ENCODE peak calls at places on chromosomes 16 and 17, in seven cellular contexts. K, E, Z, B, Y, X and C are unnamed samples.

GRCh38 chr17:68782829-68783228 is 172.4 kb downstream of the ABCA8 start:
- DNase-seq in Y (no peak), B (no peak), K (no peak), E (no peak), Z (no peak), X (peak; percentile 48), C (no peak)

GRCh38 chr16:30956601-30957455 is 726 bp upstream of the SETD1A start:
- DNase-seq in K (peak; percentile 87), Y (peak; percentile 87), X (peak; percentile 93), B (peak; percentile 93), Z (peak; percentile 81), E (peak; percentile 93), C (peak; percentile 89)

GRCh38 chr16:17921357-17921978 is 415.1 kb downstream of the NPIPA8 start:
- DNase-seq in Y (peak; percentile 47), E (peak; percentile 11), K (no peak), Z (no peak), X (peak; percentile 52), B (no peak), C (no peak)

GRCh38 chr16:19001788-19002187 is 18.1 kb downstream of the TMC7 start:
- DNase-seq in E (no peak), Z (peak; percentile 46), K (no peak), B (no peak), Y (no peak), X (no peak), C (peak; percentile 34)

GRCh38 chr17:45907720-45908395 is 13.5 kb downstream of the MAPT start:
- DNase-seq in Y (no peak), K (no peak), X (no peak), B (no peak), Z (no peak), E (no peak), C (no peak)

GRCh38 chr17:43026610-43027009 is 1.6 kb downstream of the RND2 start:
- DNase-seq in E (no peak), Y (no peak), X (no peak), B (no peak), K (no peak), Z (no peak), C (no peak)

GRCh38 chr17:60579090-60579489 is 20.9 kb upstream of the PPM1D start:
- DNase-seq in E (peak; percentile 35), K (no peak), B (no peak), Y (no peak), X (no peak), Z (peak; percentile 79), C (no peak)

GRCh38 chr16:80583466-80583865 is 42.7 kb downstream of the DYNLRB2 start:
- DNase-seq in X (peak; percentile 21), Z (peak; percentile 59), K (peak; percentile 9), Y (no peak), B (no peak), E (no peak), C (no peak)

GRCh38 chr16:51763072-51763658 is 612.1 kb upstream of the SALL1 start:
- DNase-seq in B (no peak), K (no peak), Y (no peak), E (peak; percentile 23), Z (no peak), X (no peak), C (no peak)
- TF ChIP-seq CTCF in B (no peak), K (no peak), Y (no peak), E (no peak), Z (no peak), X (no peak), C (no peak)

GRCh38 chr16:2214721-2214970 is at the start of gene PGP:
- DNase-seq in B (no peak), E (no peak), K (no peak), X (no peak), Y (no peak), Z (no peak), C (no peak)

GRCh38 chr16:2210386-2211365 is at the start of gene BRICD5:
- DNase-seq in Y (peak; percentile 43), K (no peak), B (no peak), X (no peak), Z (peak; percentile 19), E (no peak), C (no peak)

GRCh38 chr16:2213817-2214720 is 571 bp downstream of the PGP start:
- DNase-seq in Z (no peak), Y (no peak), B (no peak), X (no peak), K (no peak), E (peak; percentile 55), C (no peak)

GRCh38 chr16:2211923-2212347 is 1.3 kb upstream of the BRICD5 start:
- DNase-seq in E (no peak), X (no peak), Y (peak; percentile 45), B (no peak), K (no peak), Z (no peak), C (no peak)

GRCh38 chr16:2212362-2213324 is 2.0 kb upstream of the BRICD5 start:
- DNase-seq in K (peak; percentile 52), E (no peak), B (no peak), Y (peak; percentile 81), Z (no peak), X (peak; percentile 69), C (no peak)
- H3K27ac ChIP-seq in K (peak overlapping the region; percentile 91), E (no peak overlapping the region), B (no peak overlapping the region), Y (peak overlapping the region; percentile 67), Z (no peak overlapping the region), X (peak overlapping the region; percentile 59), C (peak overlapping the region; percentile 93)

DNA sequence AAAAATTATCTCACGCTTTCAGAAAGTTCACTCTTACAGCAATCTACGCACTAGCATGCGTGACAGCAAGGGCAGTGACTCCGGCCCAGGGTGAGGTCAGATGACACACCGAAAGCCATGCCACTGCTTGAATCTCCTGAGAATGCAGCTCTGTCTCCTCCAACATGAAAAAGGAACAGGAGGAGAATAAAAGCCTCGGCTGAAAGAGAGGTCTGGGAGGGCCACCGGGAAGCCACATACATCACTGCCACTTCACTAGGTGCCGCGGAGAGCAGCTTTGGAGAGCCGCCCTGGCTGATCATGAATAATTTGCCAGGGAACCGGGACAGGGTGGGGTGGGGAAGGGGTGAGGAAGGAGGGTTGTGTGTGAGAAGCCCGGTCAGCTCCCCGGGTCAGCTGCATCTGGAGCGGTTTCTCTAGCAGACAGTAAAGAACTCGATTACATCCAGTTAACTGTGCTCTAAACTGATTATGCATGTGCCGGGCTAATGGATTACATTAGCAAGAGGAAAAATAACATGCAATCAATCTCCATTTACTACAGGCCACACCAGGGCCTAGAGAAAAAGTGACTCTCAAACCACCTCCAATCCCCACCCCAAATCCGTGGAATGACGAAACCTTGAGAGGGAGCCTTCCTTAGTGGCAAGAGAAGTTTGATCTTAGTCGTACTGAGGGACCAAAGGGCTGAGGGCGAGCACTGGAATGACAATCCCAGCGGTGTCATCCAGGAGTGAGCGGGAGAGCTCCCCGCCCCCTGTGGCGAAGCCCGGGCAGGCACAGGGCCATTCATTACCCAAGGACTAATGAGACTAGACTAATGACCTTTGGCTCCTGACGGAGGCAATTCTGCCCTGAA is 100.3 kb downstream of the ZFHX3 start:
- DNase-seq in E (peak; percentile 63), K (no peak), B (no peak), X (peak; percentile 81), Z (no peak), Y (no peak), C (no peak)
- TF ChIP-seq CTCF in E (no peak), K (no peak), B (no peak), X (peak; percentile 23), Z (no peak), Y (no peak), C (no peak)

DNA sequence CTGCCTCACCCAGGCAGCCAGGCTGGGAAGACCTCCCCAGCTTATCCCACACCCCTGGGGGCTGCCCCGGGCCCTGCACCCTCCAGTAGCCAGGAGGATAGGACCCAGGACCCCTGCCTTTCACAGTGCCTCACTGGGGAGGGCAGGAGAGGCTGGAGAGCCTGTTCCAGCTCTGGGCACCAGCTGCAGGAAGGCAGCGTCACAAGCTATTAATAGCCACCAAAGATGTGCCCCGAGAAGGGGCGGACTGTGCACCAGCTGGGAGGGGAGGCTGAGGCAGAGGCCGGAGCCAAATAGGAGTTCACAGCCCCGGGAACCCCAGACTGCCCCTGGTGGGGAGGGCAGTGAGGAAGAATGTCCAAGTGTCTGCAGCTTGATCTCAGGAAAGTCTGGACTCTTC is 8.8 kb downstream of the SBK1 start:
- DNase-seq in Y (no peak), Z (no peak), B (no peak), K (peak; percentile 37), E (no peak), X (no peak), C (no peak)
- H3K27ac ChIP-seq in Y (no peak overlapping the region), Z (no peak overlapping the region), B (no peak overlapping the region), K (no peak overlapping the region), E (no peak overlapping the region), X (no peak overlapping the region), C (no peak overlapping the region)

DNA sequence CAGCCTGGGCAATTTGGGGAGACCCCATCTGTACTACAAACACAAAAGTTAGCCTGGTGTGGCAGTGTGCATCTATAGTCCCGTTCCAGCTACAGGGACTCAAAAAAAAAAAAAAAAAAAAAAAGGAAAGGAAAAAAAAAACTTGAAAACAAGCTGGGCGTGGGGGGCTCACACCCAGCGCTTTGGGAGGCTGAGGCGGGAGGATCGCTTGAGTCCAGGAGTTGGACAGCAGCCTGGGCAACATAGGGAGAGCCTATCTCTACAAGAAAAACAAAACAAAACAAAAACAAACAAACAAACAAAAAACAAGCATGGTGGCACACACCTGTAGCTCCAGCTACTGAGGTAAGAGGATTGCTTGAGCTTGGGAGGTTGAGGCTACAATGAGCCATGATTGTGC is 12.9 kb upstream of the CCL17 start:
- DNase-seq in K (no peak), B (no peak), Z (no peak), X (no peak), E (no peak), Y (no peak), C (no peak)
- TF ChIP-seq CTCF in K (no peak), B (no peak), Z (no peak), X (no peak), E (no peak), Y (no peak), C (no peak)

DNA sequence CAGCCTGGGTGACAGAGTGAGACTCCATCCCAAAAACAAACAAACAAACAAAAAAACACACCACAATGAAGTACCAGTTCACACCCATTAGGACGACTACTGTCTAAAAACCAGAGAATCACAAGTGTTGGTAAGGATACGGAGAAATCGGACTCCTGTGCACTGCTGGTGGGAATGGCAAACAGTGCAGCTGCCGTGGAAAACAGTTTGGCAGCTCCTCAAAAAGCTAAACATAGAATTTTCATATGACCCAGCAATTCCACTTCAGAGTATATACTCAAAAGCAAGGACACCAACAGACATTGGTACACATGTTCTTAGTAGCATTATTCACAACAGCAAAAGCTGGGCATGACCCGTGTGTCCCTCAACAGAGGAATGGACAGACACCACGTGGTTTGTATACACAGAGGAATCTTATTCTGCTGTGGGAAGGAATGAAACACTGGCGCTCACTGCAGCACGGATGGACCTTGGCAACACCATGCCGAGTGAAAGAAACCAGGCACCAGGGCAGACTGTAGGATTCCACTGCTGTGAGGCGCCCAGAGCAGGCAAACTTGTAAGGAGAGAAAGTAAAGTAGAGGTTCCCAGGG is 16.0 kb downstream of the NPTX1 start:
- DNase-seq in Z (no peak), E (no peak), Y (no peak), K (peak; percentile 29), X (no peak), B (peak; percentile 89), C (no peak)
- H3K27ac ChIP-seq in Z (no peak overlapping the region), E (no peak overlapping the region), Y (no peak overlapping the region), K (peak overlapping the region; percentile 64), X (no peak overlapping the region), B (peak overlapping the region; percentile 76), C (no peak overlapping the region)

DNA sequence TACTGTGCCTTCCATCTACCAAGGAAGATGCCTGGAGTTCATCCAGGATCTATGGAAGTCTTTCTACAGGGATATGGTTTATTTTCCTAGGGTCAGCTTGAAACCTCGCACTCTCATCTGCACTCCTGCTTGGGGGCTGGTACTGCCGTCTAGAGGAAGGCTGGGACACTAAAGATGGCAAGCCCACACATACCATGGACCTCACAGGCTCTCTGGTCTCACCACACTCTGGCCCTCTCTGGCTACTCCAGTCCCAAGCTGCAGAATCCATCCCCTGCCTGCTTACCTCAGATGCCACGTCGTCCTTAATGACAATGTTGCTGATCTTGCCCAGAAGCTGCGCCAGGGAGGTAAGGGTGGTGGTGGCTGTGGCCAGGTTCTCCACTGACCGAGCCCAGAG is 2.1 kb upstream of the UNC119 start:
- DNase-seq in B (no peak), Z (no peak), K (no peak), Y (no peak), E (no peak), X (no peak), C (no peak)
- TF ChIP-seq CTCF in B (no peak), Z (no peak), K (no peak), Y (no peak), E (no peak), X (no peak), C (no peak)